ENCODE peak calls at places on chromosomes 5 and 9, in five cellular contexts. Y is HCT116, N is IMR-90, L is GM12891, R is right lobe of liver. O is an unnamed sample.

GRCh38 chr5:34833090-34833489 is 5.9 kb upstream of the TTC23L start:
- DNase-seq in Y (no peak), N (no peak), L (no peak), R (no peak), O (no peak)

GRCh38 chr5:14148890-14149671 is 5.9 kb downstream of the TRIO start:
- DNase-seq in Y (no peak), N (no peak), L (no peak), R (peak; percentile 70), O (no peak)

GRCh38 chr5:159310492-159310891 is 19.8 kb downstream of the IL12B start:
- DNase-seq in Y (no peak), N (no peak), L (no peak), R (no peak), O (no peak)

GRCh38 chr9:99433555-99433954 is 211.5 kb downstream of the SEC61B start:
- DNase-seq in Y (peak; percentile 60), N (peak; percentile 89), L (peak; percentile 33), R (no peak), O (no peak)

GRCh38 chr5:13478831-13479465 is 465.5 kb downstream of the DNAH5 start:
- DNase-seq in Y (no peak), N (peak; percentile 46), L (no peak), R (peak; percentile 44), O (no peak)

GRCh38 chr5:167753725-167754490 is 537.5 kb upstream of the WWC1 start:
- DNase-seq in Y (no peak), N (no peak), L (no peak), R (no peak), O (no peak)

GRCh38 chr9:34413229-34413852 is 36.6 kb upstream of the MYORG start:
- DNase-seq in Y (no peak), N (peak; percentile 43), L (no peak), R (no peak), O (no peak)

GRCh38 chr5:2704806-2705645 is 46.5 kb downstream of the IRX2 start:
- DNase-seq in Y (no peak), N (no peak), L (no peak), R (no peak), O (no peak)

GRCh38 chr5:119304439-119304838 is 51.4 kb upstream of the TNFAIP8 start:
- DNase-seq in Y (no peak), N (peak; percentile 58), L (no peak), R (no peak), O (no peak)

GRCh38 chr5:132256086-132256782 is 1.3 kb upstream of the PDLIM4 start:
- DNase-seq in Y (no peak), N (no peak), L (no peak), R (peak; percentile 17), O (no peak)

GRCh38 chr5:126976520-126977172 is 53.7 kb downstream of the MARCHF3 start:
- DNase-seq in Y (no peak), N (no peak), L (no peak), R (no peak), O (no peak)
- TF ChIP-seq POLR2A in Y (no peak), N (no peak), L (no peak), R (no peak), O (no peak)

DNA sequence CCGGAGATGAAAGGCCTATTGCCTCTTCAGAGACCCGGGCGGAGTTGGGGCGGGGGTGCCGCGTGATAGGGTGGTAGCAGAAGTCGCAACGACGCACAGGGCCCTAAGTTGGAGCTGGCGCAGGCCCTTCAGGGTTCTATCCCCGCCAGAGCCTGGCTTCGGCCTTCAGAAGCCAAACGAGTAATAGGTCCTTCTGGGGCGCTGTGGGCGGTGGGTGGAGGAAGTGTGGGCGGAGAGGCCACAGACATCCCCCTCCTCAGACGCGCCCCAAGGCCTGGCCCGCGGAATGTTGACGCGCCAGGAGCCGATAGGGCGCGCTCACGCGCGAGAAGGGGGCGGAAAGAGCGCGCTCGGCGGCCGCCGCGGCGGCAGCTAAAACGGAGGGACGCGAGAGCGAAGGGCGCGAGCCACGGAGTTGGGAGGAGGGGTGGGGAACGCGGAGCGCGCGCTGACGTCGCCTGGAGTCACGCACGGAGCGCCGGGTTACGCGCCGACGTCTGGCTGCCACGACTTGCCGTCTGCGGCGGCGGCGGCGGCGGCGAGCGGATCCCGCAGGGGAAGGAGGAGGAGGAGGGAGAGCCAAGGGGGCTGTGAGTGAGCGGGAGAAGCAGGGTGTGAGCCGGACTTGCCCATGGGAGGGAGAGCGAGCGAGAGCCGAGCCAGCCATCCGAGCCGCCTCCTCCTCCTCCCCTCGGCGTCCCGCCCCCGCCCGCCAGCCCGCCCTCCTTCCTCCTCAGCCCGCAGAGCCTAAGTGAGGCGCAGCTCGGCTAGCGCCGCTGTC is 6.4 kb upstream of the PURA start:
- DNase-seq in Y (peak; percentile 88), N (peak; percentile 93), L (peak; percentile 86), R (peak; percentile 96), O (peak; percentile 92)
- TF ChIP-seq POLR2A in Y (peak; percentile 64), N (peak; percentile 69), L (peak; percentile 65), R (peak; percentile 86), O (peak; percentile 91)

DNA sequence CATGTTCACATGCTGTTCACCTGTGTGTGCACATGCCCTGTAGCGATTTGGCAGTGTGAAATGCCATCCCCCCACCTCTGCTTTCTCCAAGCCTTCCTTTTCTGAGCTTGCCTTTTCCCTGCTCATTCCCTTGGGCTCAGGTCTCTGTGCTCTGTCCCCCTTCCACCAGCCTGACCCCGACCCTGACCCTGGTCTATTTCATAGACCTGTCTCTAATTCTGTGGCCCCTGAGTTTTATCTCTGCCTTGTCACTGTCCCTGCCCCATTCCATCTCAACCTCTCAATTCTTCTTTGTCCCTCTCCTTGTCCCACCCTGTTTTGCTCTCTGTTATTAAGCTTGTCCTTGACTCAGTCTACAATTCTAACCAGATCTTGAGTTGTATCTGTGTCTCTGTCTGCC is 735 bp downstream of the ARAP3 start:
- DNase-seq in Y (no peak), N (no peak), L (no peak), R (no peak), O (no peak)
- TF ChIP-seq POLR2A in Y (no peak), N (no peak), L (no peak), R (peak; percentile 0), O (no peak)

GRCh38 chr9:109320338-109320733 is 523 bp downstream of the EPB41L4B start:
- DNase-seq in Y (no peak), N (no peak), L (peak; percentile 37), R (peak; percentile 60), O (no peak)

GRCh38 chr9:109319072-109319630 is 1.7 kb downstream of the EPB41L4B start:
- DNase-seq in Y (no peak), N (no peak), L (no peak), R (peak; percentile 72), O (no peak)

GRCh38 chr9:109321727-109322126 is 868 bp upstream of the EPB41L4B start:
- DNase-seq in Y (no peak), N (no peak), L (no peak), R (no peak), O (no peak)

GRCh38 chr9:109319631-109320233 is 1.1 kb downstream of the EPB41L4B start:
- DNase-seq in Y (no peak), N (no peak), L (no peak), R (peak; percentile 61), O (no peak)

DNA sequence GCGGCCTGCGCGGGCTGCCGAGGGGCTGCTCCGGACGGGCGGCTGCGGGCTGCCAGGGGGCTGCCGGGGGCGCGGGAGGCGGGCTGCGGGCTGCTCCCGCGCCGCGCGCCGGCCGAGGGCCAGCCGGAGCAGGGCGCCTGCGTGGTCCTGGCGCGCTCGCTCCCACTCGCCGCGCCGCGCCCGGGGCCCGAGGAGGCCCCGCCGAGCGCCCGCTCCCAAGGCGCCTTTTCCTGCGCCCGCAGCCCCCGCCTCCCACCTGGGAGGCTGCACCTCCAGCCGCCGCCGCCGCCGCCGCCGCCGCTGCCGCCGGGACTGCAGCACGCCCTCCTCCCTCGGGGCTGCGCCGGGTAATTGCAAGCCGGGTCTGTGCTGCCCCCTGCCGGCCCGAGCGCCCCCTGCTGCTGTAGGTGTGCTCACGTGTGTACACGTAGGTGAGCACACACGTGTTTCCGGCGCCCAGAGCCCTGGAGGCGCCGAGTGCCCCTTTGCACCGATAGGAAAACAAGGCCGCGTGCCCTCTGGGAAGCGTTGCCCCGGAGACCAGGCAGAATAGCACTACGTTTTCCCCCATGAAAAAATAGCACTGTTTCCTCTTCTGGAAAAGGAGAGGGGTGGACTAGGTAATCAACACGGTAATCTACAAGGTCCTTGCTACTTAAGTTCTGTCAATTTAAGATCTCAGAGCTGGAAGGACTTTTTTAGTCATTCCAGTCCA is at the start of gene EPB41L4B:
- DNase-seq in Y (peak; percentile 73), N (peak; percentile 69), L (peak; percentile 85), R (peak; percentile 95), O (peak; percentile 85)
- TF ChIP-seq POLR2A in Y (no peak), N (peak; percentile 44), L (no peak), R (no peak), O (no peak)

DNA sequence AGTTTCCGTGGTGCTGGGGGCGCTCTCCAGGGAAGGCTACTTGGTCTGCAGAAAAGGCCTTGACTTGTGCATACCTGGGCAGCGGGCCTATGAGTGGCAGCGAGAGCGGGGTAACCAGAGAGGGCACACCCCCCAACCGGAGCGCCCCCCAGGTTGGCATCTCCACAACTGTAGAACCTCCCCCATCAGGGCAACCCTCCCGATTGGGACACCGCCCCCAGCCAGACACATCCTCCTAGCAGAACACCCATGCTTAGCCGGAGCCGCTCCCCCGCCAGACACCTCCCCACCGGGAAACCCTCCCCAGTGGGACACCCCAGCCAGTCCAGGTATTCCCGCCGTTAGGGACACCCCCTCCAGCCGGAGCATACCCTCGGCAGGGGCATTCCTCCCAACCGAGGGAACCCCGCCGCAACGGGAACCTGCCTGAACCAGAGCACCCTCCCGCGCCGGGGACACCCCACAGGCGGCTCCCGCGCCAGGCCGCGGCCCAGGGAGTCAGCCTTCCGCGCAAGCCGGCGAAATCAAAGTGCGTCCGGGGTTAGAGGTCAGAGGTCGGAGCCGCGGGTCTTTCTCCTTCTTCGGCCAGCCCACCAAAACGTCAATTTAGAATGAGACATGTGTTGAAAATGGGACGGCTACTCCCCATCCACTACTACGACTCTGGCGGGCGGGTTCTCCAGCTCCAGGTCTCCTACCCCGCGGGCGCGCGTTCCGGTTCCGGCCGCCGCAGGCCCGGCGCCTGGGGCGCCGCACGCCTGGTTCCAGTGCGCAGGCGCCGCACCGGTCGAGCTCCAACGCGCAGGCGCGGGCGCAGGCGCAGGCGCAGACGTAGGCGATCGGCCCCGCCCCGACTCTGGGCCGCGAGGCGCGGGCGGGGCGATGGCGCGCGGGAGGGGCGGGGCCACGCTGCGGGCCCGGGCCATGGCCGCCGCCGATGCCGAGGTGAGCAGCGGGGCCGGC is at the start of gene EHMT1:
- DNase-seq in Y (peak; percentile 50), N (peak; percentile 74), L (peak; percentile 98), R (peak; percentile 88), O (peak; percentile 82)
- TF ChIP-seq POLR2A in Y (peak; percentile 55), N (peak; percentile 70), L (peak; percentile 74), R (peak; percentile 82), O (peak; percentile 72)

GRCh38 chr5:56246769-56247168 is 13.6 kb upstream of the ANKRD55 start:
- DNase-seq in Y (no peak), N (no peak), L (no peak), R (no peak), O (no peak)

GRCh38 chr5:56247596-56247995 is 14.5 kb upstream of the ANKRD55 start:
- DNase-seq in Y (no peak), N (peak; percentile 53), L (no peak), R (no peak), O (no peak)

GRCh38 chr5:56244676-56245075 is 11.5 kb upstream of the ANKRD55 start:
- DNase-seq in Y (no peak), N (no peak), L (no peak), R (no peak), O (no peak)
- TF ChIP-seq POLR2A in Y (no peak), N (no peak), L (no peak), R (no peak), O (no peak)

DNA sequence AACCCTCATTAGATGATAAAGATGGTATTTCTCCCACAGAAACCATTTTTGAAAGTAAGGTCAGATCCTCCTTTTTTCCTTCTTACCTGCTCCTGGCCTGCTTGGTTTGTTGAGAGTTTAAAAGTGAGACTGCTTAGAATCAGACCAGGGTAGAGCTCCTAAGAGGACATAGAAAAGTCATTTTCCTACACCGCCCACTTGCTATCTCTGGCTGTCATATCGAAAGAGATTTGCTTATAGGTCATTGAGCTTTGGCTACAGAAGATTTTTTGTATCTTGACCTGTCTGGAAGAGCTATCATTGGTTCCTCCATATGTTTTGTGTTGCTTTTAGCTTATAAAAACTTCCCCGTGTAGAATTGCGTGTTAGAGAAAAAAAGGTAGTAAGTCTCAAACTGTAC is 96.5 kb downstream of the MAN2A1 start:
- DNase-seq in Y (no peak), N (no peak), L (no peak), R (no peak), O (no peak)
- TF ChIP-seq POLR2A in Y (no peak), N (no peak), L (no peak), R (no peak), O (no peak)